ENCODE peak calls at places on chromosomes 4 and X, in four cellular contexts. P is GM12878, Y is K562, Z is HL-60. J is an unnamed sample.

GRCh38 chr4:55124337-55125076 is 888 bp downstream of the KDR start:
- DNase-seq in P (no peak), Y (no peak), Z (no peak), J (no peak)

GRCh38 chr4:83112239-83112638 is 2.3 kb downstream of the PLAC8 start:
- DNase-seq in P (peak; percentile 86), Y (no peak), Z (peak; percentile 90), J (no peak)

GRCh38 chrX:117713411-117713810 is 403.2 kb downstream of the KLHL13 start:
- DNase-seq in P (no peak), Y (no peak), Z (no peak), J (no peak)

GRCh38 chr4:121950680-121951569 is 935 bp downstream of the TRPC3 start:
- DNase-seq in P (no peak), Y (no peak), Z (no peak), J (peak; percentile 32)

GRCh38 chr4:24266014-24266413 is 318.3 kb downstream of the DHX15 start:
- DNase-seq in P (no peak), Y (no peak), Z (no peak), J (no peak)

GRCh38 chr4:54276633-54277426 is 47.7 kb downstream of the PDGFRA start:
- DNase-seq in P (no peak), Y (no peak), Z (no peak), J (no peak)

GRCh38 chr4:10982305-10982704 is 297.7 kb upstream of the CLNK start:
- DNase-seq in P (no peak), Y (no peak), Z (no peak), J (no peak)

GRCh38 chr4:118770741-118771187 is 65.2 kb downstream of the SEC24D start:
- DNase-seq in P (no peak), Y (no peak), Z (no peak), J (no peak)

GRCh38 chrX:153407736-153408135 is 3.5 kb upstream of the ZFP92 start:
- DNase-seq in P (no peak), Y (peak; percentile 14), Z (no peak), J (no peak)

GRCh38 chrX:18886344-18887161 is 97.4 kb downstream of the PHKA2 start:
- DNase-seq in P (peak; percentile 66), Y (peak; percentile 68), Z (peak; percentile 54), J (peak; percentile 56)

GRCh38 chrX:136194546-136194945 is 47.2 kb downstream of the FHL1 start:
- DNase-seq in P (no peak), Y (no peak), Z (no peak), J (no peak)

GRCh38 chr4:122798101-122798500 is 28.5 kb upstream of the FGF2 start:
- DNase-seq in P (no peak), Y (peak; percentile 88), Z (no peak), J (no peak)

GRCh38 chrX:10265775-10266174 is 109.0 kb downstream of the CLCN4 start:
- DNase-seq in P (no peak), Y (no peak), Z (no peak), J (no peak)

GRCh38 chrX:93985621-93986020 is 311.6 kb downstream of the FAM133A start:
- DNase-seq in P (no peak), Y (no peak), Z (no peak), J (no peak)

GRCh38 chrX:38717871-38718270 is 83.4 kb upstream of the MID1IP1 start:
- DNase-seq in P (no peak), Y (peak; percentile 41), Z (peak; percentile 19), J (peak; percentile 7)

GRCh38 chrX:66654411-66654810 is 15.5 kb upstream of the EDA2R start:
- DNase-seq in P (no peak), Y (no peak), Z (no peak), J (no peak)

GRCh38 chrX:83819304-83819703 is 41.6 kb upstream of the CYLC1 start:
- DNase-seq in P (no peak), Y (no peak), Z (no peak), J (no peak)

GRCh38 chr4:80365928-80366327 is 30.4 kb downstream of the CFAP299 start:
- DNase-seq in P (peak; percentile 26), Y (peak; percentile 53), Z (peak; percentile 27), J (no peak)

GRCh38 chrX:47915886-47916493 is 79.3 kb downstream of the ZNF81 start:
- DNase-seq in P (no peak), Y (no peak), Z (no peak), J (no peak)

GRCh38 chr4:26410385-26411293 is 79.6 kb downstream of the CCKAR start:
- DNase-seq in P (peak; percentile 44), Y (peak; percentile 67), Z (peak; percentile 56), J (no peak)

GRCh38 chrX:18931972-18932371 is 51.9 kb downstream of the PHKA2 start:
- DNase-seq in P (no peak), Y (peak; percentile 23), Z (peak; percentile 23), J (no peak)

DNA sequence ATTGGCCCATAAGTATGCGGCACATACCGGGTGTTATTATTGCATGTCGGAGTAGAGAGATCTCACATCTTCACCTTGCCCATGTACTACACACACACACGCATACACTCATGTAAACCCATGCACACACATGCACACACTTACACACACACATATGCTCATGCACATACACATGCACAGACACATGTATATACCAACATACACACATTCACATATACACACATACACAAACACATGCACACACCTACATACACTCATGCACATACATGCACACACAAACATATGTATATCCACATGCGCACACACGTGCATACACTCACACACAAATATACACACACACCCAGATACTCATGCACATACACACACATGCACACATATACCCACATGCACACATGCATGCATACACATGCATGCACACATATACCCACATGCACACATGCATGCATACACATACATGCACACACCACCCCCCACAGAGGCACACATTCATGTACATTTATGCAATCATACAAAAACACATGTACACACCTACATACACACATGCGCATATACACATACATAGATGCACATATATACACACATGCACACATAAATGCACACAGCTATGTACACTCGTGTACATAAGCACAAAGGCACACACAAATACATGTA is 11.2 kb downstream of the CYP4V2 start:
- DNase-seq in P (no peak), Y (no peak), Z (no peak), J (no peak)
- TF ChIP-seq POLR2AphosphoS5 in P (no peak), Y (no peak), Z (no peak), J (no peak)

DNA sequence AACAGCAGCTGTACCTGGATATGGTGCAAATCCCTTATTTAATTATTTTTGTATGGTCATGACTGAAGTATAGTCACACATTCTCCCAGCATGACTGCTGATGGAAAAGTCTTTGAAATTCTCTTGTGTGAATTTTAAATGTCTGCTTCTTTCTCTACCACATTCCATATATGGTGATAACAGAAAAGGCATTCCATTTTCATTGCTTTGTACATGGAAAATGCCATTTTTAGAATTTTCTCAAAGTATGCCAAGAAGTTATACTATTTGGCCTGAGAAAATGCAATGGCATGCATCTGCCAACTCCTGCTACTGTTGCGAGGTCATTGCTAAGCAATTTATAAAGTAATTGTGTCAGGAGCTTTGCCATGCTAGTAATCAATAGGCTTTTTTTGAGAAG is 302.1 kb upstream of the ARSJ start:
- DNase-seq in P (no peak), Y (no peak), Z (no peak), J (no peak)
- TF ChIP-seq SPI1 in P (no peak), Y (no peak), Z (no peak), J (no peak)

GRCh38 chr4:22554670-22555069 is 38.8 kb upstream of the ADGRA3 start:
- DNase-seq in P (no peak), Y (no peak), Z (no peak), J (no peak)
- TF ChIP-seq POLR2AphosphoS5 in P (no peak), Y (no peak), Z (no peak), J (no peak)

GRCh38 chr4:2592572-2592971 is 56.1 kb downstream of the FAM193A start:
- DNase-seq in P (no peak), Y (peak; percentile 23), Z (peak; percentile 66), J (no peak)
- TF ChIP-seq SPI1 in P (no peak), Y (no peak), Z (peak; percentile 19), J (no peak)

GRCh38 chr4:77473509-77473908 is 132.1 kb upstream of the CXCL13 start:
- DNase-seq in P (no peak), Y (peak; percentile 32), Z (no peak), J (no peak)
- TF ChIP-seq POLR2AphosphoS5 in P (no peak), Y (no peak), Z (no peak), J (no peak)

GRCh38 chrX:28910501-28910900 is 323.3 kb downstream of the IL1RAPL1 start:
- DNase-seq in P (no peak), Y (no peak), Z (no peak), J (no peak)
- TF ChIP-seq SPI1 in P (no peak), Y (no peak), Z (no peak), J (no peak)

GRCh38 chr4:38488891-38489861 is 174.8 kb upstream of the KLF3 start:
- DNase-seq in P (no peak), Y (no peak), Z (no peak), J (no peak)

GRCh38 chr4:38493068-38493467 is 170.9 kb upstream of the KLF3 start:
- DNase-seq in P (no peak), Y (peak; percentile 18), Z (no peak), J (no peak)

GRCh38 chr4:38491854-38492478 is 172.0 kb upstream of the KLF3 start:
- DNase-seq in P (no peak), Y (peak; percentile 15), Z (no peak), J (no peak)

GRCh38 chr4:38490753-38491446 is 173.1 kb upstream of the KLF3 start:
- DNase-seq in P (no peak), Y (no peak), Z (no peak), J (no peak)

GRCh38 chr4:38489924-38490639 is 173.9 kb upstream of the KLF3 start:
- DNase-seq in P (no peak), Y (peak; percentile 31), Z (no peak), J (no peak)
- TF ChIP-seq POLR2AphosphoS5 in P (no peak), Y (no peak), Z (no peak), J (no peak)

DNA sequence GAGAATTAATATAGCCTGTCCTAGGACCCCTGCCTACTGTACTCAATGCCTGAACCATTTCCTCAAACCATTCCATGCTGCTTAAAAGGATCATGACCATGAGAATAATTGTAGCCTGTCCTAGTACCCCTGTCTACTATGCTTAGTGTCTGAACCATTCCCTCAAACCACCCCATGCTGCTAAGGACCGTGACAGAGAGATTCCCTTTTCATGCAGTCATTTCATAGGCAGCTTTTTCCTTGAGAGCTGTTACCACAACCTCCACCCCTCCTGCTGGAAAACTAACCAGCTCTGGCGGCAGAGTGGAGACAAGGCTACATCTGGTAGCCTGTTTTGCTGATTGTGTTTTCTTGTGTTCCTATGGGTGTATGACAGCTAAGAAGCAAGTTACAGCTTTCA is 174.9 kb upstream of the SMARCAD1 start:
- DNase-seq in P (no peak), Y (no peak), Z (no peak), J (no peak)
- TF ChIP-seq SPI1 in P (no peak), Y (no peak), Z (no peak), J (no peak)

GRCh38 chrX:25561190-25561589 is 545.4 kb upstream of the ARX start:
- DNase-seq in P (no peak), Y (no peak), Z (no peak), J (no peak)
- TF ChIP-seq POLR2AphosphoS5 in P (no peak), Y (no peak), Z (no peak), J (no peak)

GRCh38 chr4:57614533-57614932 is 504.3 kb upstream of the IGFBP7 start:
- DNase-seq in P (no peak), Y (no peak), Z (no peak), J (no peak)
- TF ChIP-seq SPI1 in P (no peak), Y (no peak), Z (no peak), J (no peak)